ENCODE peak calls at places on chromosomes 1 and 21, in nine cellular contexts. D is CD8-positive, alpha-beta memory T cell; J is right lobe of liver; Y is SJSA1; X is cardiac muscle cell; V is colonic mucosa; T is fibroblast of lung; W is CD4-positive, alpha-beta memory T cell; E is heart left ventricle. O is an unnamed sample. For H3K4me1 and H3K27me3, the result is how much of the 10 kb centered on the place peaks cover.

GRCh38 chr21:27722095-27722494 is 755.2 kb upstream of the ADAMTS5 start:
- DNase-seq in T (no peak), W (no peak), V (no peak), X (no peak), E (no peak), J (no peak), Y (no peak), D (no peak), O (no peak)

GRCh38 chr1:15219280-15220023 is 27.6 kb upstream of the FHAD1 start:
- DNase-seq in D (no peak), Y (no peak), E (no peak), W (no peak), X (no peak), J (no peak), T (no peak), V (no peak), O (no peak)

GRCh38 chr1:19255288-19255687 is 3.7 kb downstream of the MRTO4 start:
- DNase-seq in V (no peak), E (no peak), D (no peak), X (no peak), T (no peak), W (no peak), Y (no peak), J (no peak), O (no peak)

GRCh38 chr1:5572794-5573193 is 419.4 kb downstream of the NPHP4 start:
- DNase-seq in E (no peak), V (peak), D (no peak), T (no peak), W (no peak), J (no peak), X (no peak), Y (no peak), O (no peak)

GRCh38 chr1:180311011-180311730 is 81.1 kb downstream of the LHX4 start:
- DNase-seq in W (no peak), T (peak), J (no peak), V (no peak), X (peak), D (no peak), Y (peak), E (no peak), O (no peak)

GRCh38 chr1:113508364-113509164 is 118.2 kb downstream of the MAGI3 start:
- DNase-seq in D (no peak), E (no peak), V (peak), T (no peak), Y (no peak), W (no peak), J (no peak), X (no peak), O (no peak)

GRCh38 chr1:15158506-15159165 is 5.1 kb downstream of the TMEM51 start:
- DNase-seq in J (no peak), X (peak), T (peak), E (no peak), W (no peak), V (no peak), D (no peak), Y (no peak), O (no peak)

GRCh38 chr1:245195398-245195797 is 40.6 kb downstream of the KIF26B start:
- DNase-seq in X (no peak), Y (no peak), E (no peak), V (no peak), W (no peak), D (no peak), J (no peak), T (no peak), O (no peak)

GRCh38 chr1:6801998-6802397 is 16.7 kb downstream of the CAMTA1 start:
- DNase-seq in E (no peak), W (no peak), Y (no peak), X (peak), D (no peak), V (peak), T (peak), J (no peak), O (no peak)

GRCh38 chr21:30707409-30707808 is 11.2 kb downstream of the KRTAP21-3 start:
- DNase-seq in X (no peak), D (no peak), J (no peak), T (no peak), E (no peak), Y (no peak), V (no peak), W (no peak), O (no peak)

GRCh38 chr1:36199934-36200741 is 24.1 kb upstream of the THRAP3 start:
- DNase-seq in D (no peak), V (peak), X (peak), Y (no peak), W (no peak), J (no peak), E (peak), T (peak), O (no peak)

GRCh38 chr1:11528636-11529121 is 49.7 kb downstream of the DISP3 start:
- DNase-seq in X (no peak), D (no peak), W (no peak), T (no peak), Y (no peak), V (no peak), J (no peak), E (no peak), O (no peak)

GRCh38 chr1:37317870-37318431 is 156.4 kb upstream of the ZC3H12A start:
- DNase-seq in W (no peak), Y (no peak), J (no peak), V (no peak), E (no peak), X (no peak), D (no peak), T (no peak), O (no peak)

GRCh38 chr1:213015099-213016050 is at the start of gene ANGEL2:
- DNase-seq in T (peak), X (peak), E (peak), J (peak), V (peak), W (peak), D (peak), Y (peak), O (peak)

GRCh38 chr21:42527489-42528158 is 14.0 kb downstream of the SLC37A1 start:
- DNase-seq in W (peak), X (no peak), T (no peak), V (no peak), D (peak), J (peak), E (no peak), Y (no peak), O (peak)

GRCh38 chr1:8396912-8397406 is 79.0 kb downstream of the SLC45A1 start:
- DNase-seq in T (peak), W (no peak), D (no peak), V (no peak), J (no peak), E (peak), X (peak), Y (peak), O (peak)

GRCh38 chr1:2269193-2269921 is 41.2 kb downstream of the SKI start:
- DNase-seq in W (no peak), X (no peak), Y (no peak), D (no peak), V (no peak), E (no peak), J (peak), T (no peak), O (no peak)

GRCh38 chr1:69911301-69911801 is 294.0 kb downstream of the LRRC40 start:
- DNase-seq in X (peak), Y (no peak), D (no peak), V (no peak), E (no peak), T (peak), W (no peak), J (no peak), O (no peak)

GRCh38 chr1:15965228-15965767 is 10.6 kb downstream of the ZBTB17 start:
- DNase-seq in J (no peak), W (no peak), Y (peak), T (peak), V (no peak), D (no peak), X (peak), E (no peak), O (peak)

GRCh38 chr1:233357595-233358446 is 30.3 kb downstream of the MAP3K21 start:
- DNase-seq in W (no peak), E (no peak), Y (no peak), X (no peak), J (no peak), D (no peak), T (no peak), V (no peak), O (no peak)

DNA sequence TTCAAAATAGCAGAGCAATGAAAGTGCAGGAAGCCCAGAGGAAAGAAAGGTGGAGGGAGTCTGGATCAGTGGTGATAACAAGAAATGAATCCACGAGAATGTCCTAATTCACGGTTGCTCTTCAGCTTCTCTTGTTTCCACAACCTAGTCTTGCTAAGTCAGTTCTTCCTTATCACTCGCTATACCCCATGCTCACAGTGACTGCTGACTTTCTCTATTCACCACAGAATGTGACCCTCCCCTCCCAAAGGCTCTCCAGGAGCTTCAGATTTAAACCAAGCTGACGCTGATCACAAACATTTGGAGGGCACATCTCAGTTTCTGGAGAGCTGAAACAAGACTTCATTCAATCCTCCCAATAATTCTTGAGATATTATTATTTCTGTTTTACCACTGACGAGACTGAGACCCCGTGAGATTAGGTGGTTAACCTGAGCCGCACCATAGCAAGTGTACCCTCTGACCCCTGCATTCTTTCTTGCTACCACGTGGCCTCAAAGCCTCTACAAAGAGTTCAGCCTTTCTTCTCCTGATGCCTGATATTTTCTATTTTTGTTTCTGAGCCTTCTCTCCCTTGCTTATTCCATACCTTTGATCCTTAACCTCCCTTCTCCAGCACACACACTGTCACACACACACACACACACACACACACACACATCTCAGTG is 10.7 kb upstream of the CCN1 start:
- DNase-seq in J (no peak), W (no peak), X (no peak), E (no peak), V (no peak), Y (no peak), D (no peak), T (peak), O (no peak)
- H3K4me1 ChIP-seq in J (under half), W (under half), X (under half), E (under half), V (under half), Y (half or more), D (under half), T (under half), O (under half)

GRCh38 chr1:56958526-56958925 is 7.3 kb downstream of the C8B start:
- DNase-seq in X (peak), T (peak), J (no peak), W (no peak), V (no peak), Y (no peak), E (no peak), D (no peak), O (no peak)

GRCh38 chr1:56954664-56955063 is 11.2 kb downstream of the C8B start:
- DNase-seq in W (no peak), V (no peak), X (no peak), Y (no peak), T (no peak), D (no peak), J (no peak), E (no peak), O (no peak)

GRCh38 chr1:56948403-56949023 is 17.3 kb downstream of the C8B start:
- DNase-seq in W (no peak), T (peak), J (no peak), X (peak), E (no peak), Y (no peak), D (no peak), V (no peak), O (no peak)

GRCh38 chr1:56953386-56953785 is 12.4 kb downstream of the C8B start:
- DNase-seq in J (no peak), Y (no peak), W (no peak), X (no peak), D (no peak), E (no peak), V (no peak), T (no peak), O (no peak)
- H3K27me3 ChIP-seq in J (under half), Y (under half), W (under half), X (under half), D (under half), E (under half), V (under half), T (under half), O (under half)

GRCh38 chr1:26858160-26858559 is 4.8 kb upstream of the SFN start:
- DNase-seq in E (no peak), T (no peak), D (no peak), W (no peak), V (no peak), J (no peak), X (no peak), Y (no peak), O (no peak)

GRCh38 chr1:26856604-26857469 is 6.1 kb upstream of the SFN start:
- DNase-seq in X (no peak), V (no peak), D (no peak), T (no peak), E (no peak), J (no peak), W (no peak), Y (no peak), O (no peak)

GRCh38 chr1:26858891-26859630 is 3.9 kb upstream of the SFN start:
- DNase-seq in D (no peak), V (no peak), E (no peak), Y (no peak), X (no peak), T (no peak), W (no peak), J (no peak), O (no peak)

GRCh38 chr1:26856181-26856580 is 6.8 kb upstream of the SFN start:
- DNase-seq in E (no peak), J (no peak), W (no peak), T (no peak), X (no peak), V (no peak), D (no peak), Y (no peak), O (no peak)

GRCh38 chr1:26857473-26857872 is 5.5 kb upstream of the SFN start:
- DNase-seq in X (no peak), V (no peak), Y (no peak), W (no peak), E (no peak), T (no peak), J (no peak), D (no peak), O (no peak)
- H3K4me1 ChIP-seq in X (under half), V (under half), Y (under half), W (under half), E (under half), T (under half), J (under half), D (under half), O (under half)

GRCh38 chr1:23276531-23276930 is 59.2 kb upstream of the HTR1D start:
- DNase-seq in T (no peak), J (no peak), E (no peak), D (no peak), X (no peak), V (no peak), W (no peak), Y (no peak), O (no peak)
- H3K27me3 ChIP-seq in T (under half), J (under half), E (under half), D (under half), X (under half), V (under half), W (under half), Y (under half), O (under half)

GRCh38 chr1:202627841-202628565 is 82.3 kb downstream of the SYT2 start:
- DNase-seq in X (no peak), W (no peak), T (no peak), D (no peak), E (no peak), J (no peak), Y (no peak), V (no peak), O (no peak)
- H3K4me1 ChIP-seq in X (under half), W (half or more), T (under half), D (under half), E (under half), J (under half), Y (under half), V (under half), O (half or more)

GRCh38 chr21:36702622-36702968 is 3.7 kb downstream of the SIM2 start:
- DNase-seq in Y (no peak), J (no peak), X (no peak), W (no peak), D (no peak), T (no peak), E (no peak), V (no peak), O (no peak)

GRCh38 chr21:36700295-36700960 is 1.5 kb downstream of the SIM2 start:
- DNase-seq in X (no peak), J (no peak), D (no peak), E (no peak), V (no peak), W (no peak), T (no peak), Y (no peak), O (no peak)

GRCh38 chr21:36700961-36701911 is 2.3 kb downstream of the SIM2 start:
- DNase-seq in Y (no peak), W (no peak), E (peak), T (no peak), D (no peak), J (no peak), X (no peak), V (no peak), O (no peak)

GRCh38 chr21:36703123-36703522 is 4.2 kb downstream of the SIM2 start:
- DNase-seq in V (no peak), X (no peak), D (no peak), W (no peak), T (no peak), Y (no peak), E (no peak), J (no peak), O (no peak)

GRCh38 chr21:36701912-36702621 is 3.2 kb downstream of the SIM2 start:
- DNase-seq in W (no peak), T (no peak), E (no peak), D (no peak), V (no peak), Y (no peak), X (no peak), J (no peak), O (no peak)
- H3K27me3 ChIP-seq in W (under half), T (half or more), E (half or more), D (half or more), V (half or more), Y (under half), X (half or more), J (half or more), O (under half)

DNA sequence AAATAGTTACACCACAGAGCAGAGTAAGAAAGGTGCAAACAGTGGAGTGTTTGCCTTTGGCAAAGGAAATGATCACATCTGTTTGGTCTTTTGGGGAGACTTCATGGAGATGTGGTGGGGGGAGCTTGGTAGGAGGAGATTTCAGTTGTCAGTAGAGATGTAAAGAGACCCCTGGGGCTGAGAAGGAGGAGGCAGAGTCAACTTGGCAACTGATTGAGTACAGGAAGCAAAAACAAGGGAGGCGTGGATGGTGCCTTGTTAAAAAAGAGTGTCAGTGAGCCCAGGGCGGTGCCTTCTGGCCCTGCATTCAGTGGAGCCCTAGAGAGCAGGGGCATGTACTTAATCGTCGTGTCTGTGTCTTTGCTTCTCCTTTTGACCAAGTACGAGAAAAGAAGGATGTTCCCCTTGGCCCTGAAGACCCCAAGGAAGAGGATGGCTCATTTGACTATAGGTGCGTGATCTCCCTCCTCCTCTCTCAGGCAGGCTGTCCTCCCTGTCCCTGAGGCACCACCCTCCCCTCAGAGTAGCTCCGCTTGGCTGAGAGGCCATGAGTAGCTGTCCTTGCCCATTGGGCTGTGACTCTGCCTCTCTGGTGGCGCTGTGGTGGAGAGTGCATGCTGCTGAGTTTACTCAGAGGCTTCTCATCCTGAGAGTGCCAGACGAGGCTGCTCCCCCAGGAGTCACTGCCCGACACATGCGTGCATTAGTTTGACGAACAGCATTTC is 30.4 kb upstream of the CNTN2 start:
- DNase-seq in W (no peak), E (no peak), J (no peak), X (no peak), V (no peak), D (no peak), Y (no peak), T (peak), O (no peak)
- H3K4me1 ChIP-seq in W (under half), E (under half), J (under half), X (under half), V (under half), D (under half), Y (under half), T (under half), O (under half)

DNA sequence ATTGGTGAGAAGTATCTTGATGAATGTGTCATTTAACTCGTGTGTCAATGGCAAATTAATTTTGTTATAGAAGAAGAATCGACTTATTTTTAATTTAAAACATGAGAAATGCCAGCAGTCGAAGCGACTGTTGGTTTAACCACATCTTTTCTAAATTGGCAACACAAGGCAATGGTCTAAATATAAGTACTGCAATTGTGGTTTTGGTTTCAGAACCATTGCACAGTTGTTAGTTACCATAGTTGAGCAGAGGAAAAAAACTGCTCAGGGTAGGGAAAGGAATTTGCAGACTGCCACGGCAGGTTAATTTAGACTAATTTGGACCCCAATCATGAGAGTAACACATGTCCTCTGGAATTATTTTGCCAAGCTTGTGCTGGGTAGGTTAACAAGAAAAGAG is 185.6 kb upstream of the RUNX1 start:
- DNase-seq in Y (no peak), T (peak), J (no peak), W (no peak), V (no peak), X (no peak), E (no peak), D (no peak), O (no peak)
- H3K27me3 ChIP-seq in Y (under half), T (under half), J (under half), W (under half), V (under half), X (under half), E (under half), D (under half), O (under half)

O was measured in CD4-positive, CD25-positive, alpha-beta regulatory T cell.